ENCODE peak calls at places on chromosomes 13 and 19, in eight cellular contexts. One of them, this sample, is unnamed.
A peak's percentile ranks its signal among the peaks of the same experiment; 100 is the strongest.

GRCh38 chr13:109146912-109147624 is 517.7 kb downstream of the MYO16 start:
- DNase-seq in left lung: no peak
- DNase-seq in PC-3: peak; percentile 95
- DNase-seq in AG10803: peak; percentile 90
- DNase-seq in cardiac fibroblast: peak; percentile 99
- DNase-seq in psoas muscle: no peak
- DNase-seq in right lobe of liver: no peak
- DNase-seq in AG04449: no peak
- DNase-seq in this sample: peak; percentile 71

GRCh38 chr19:28502879-28503734 is 709.8 kb downstream of the UQCRFS1 start:
- DNase-seq in cardiac fibroblast: no peak
- DNase-seq in PC-3: no peak
- DNase-seq in AG04449: no peak
- DNase-seq in right lobe of liver: no peak
- DNase-seq in left lung: no peak
- DNase-seq in psoas muscle: no peak
- DNase-seq in AG10803: no peak
- DNase-seq in this sample: no peak

GRCh38 chr19:52007436-52007804 is 591 bp downstream of the ZNF615 start:
- DNase-seq in right lobe of liver: no peak
- DNase-seq in cardiac fibroblast: peak; percentile 12
- DNase-seq in AG10803: peak; percentile 5
- DNase-seq in AG04449: no peak
- DNase-seq in left lung: no peak
- DNase-seq in PC-3: no peak
- DNase-seq in psoas muscle: no peak
- DNase-seq in this sample: no peak

GRCh38 chr13:67493835-67494234 is 263.7 kb upstream of the PCDH9 start:
- DNase-seq in cardiac fibroblast: peak; percentile 4
- DNase-seq in PC-3: no peak
- DNase-seq in psoas muscle: no peak
- DNase-seq in AG04449: no peak
- DNase-seq in right lobe of liver: no peak
- DNase-seq in left lung: no peak
- DNase-seq in AG10803: no peak
- DNase-seq in this sample: no peak

GRCh38 chr19:18122860-18123795 is 25.6 kb downstream of the MAST3 start:
- DNase-seq in AG04449: no peak
- DNase-seq in AG10803: no peak
- DNase-seq in PC-3: no peak
- DNase-seq in left lung: no peak
- DNase-seq in psoas muscle: no peak
- DNase-seq in cardiac fibroblast: no peak
- DNase-seq in right lobe of liver: no peak
- DNase-seq in this sample: no peak

GRCh38 chr13:48194392-48194754 is 38.6 kb upstream of the ITM2B start:
- DNase-seq in PC-3: peak; percentile 30
- DNase-seq in AG10803: no peak
- DNase-seq in psoas muscle: no peak
- DNase-seq in left lung: no peak
- DNase-seq in cardiac fibroblast: peak; percentile 45
- DNase-seq in right lobe of liver: no peak
- DNase-seq in AG04449: no peak
- DNase-seq in this sample: no peak

GRCh38 chr19:28424041-28424440 is 788.9 kb downstream of the UQCRFS1 start:
- DNase-seq in AG10803: no peak
- DNase-seq in cardiac fibroblast: no peak
- DNase-seq in left lung: no peak
- DNase-seq in PC-3: no peak
- DNase-seq in AG04449: no peak
- DNase-seq in right lobe of liver: no peak
- DNase-seq in psoas muscle: no peak
- DNase-seq in this sample: no peak

GRCh38 chr13:97274782-97275252 is 52.7 kb downstream of the MBNL2 start:
- DNase-seq in PC-3: peak; percentile 63
- DNase-seq in AG04449: no peak
- DNase-seq in left lung: no peak
- DNase-seq in AG10803: peak; percentile 87
- DNase-seq in psoas muscle: no peak
- DNase-seq in cardiac fibroblast: peak; percentile 81
- DNase-seq in right lobe of liver: no peak
- DNase-seq in this sample: peak; percentile 78

GRCh38 chr19:46844067-46844489 is 6.6 kb downstream of the AP2S1 start:
- DNase-seq in right lobe of liver: peak; percentile 16
- DNase-seq in cardiac fibroblast: peak; percentile 65
- DNase-seq in AG10803: no peak
- DNase-seq in AG04449: no peak
- DNase-seq in left lung: no peak
- DNase-seq in psoas muscle: peak; percentile 3
- DNase-seq in PC-3: no peak
- DNase-seq in this sample: no peak

GRCh38 chr19:34120846-34121639 is 51.3 kb upstream of the LSM14A start:
- DNase-seq in left lung: no peak
- DNase-seq in AG10803: peak; percentile 50
- DNase-seq in cardiac fibroblast: peak; percentile 71
- DNase-seq in AG04449: no peak
- DNase-seq in PC-3: peak; percentile 44
- DNase-seq in right lobe of liver: no peak
- DNase-seq in psoas muscle: no peak
- DNase-seq in this sample: no peak

GRCh38 chr19:41997851-41998229 is 3.8 kb upstream of the ATP1A3 start:
- DNase-seq in left lung: peak; percentile 39
- DNase-seq in AG04449: no peak
- DNase-seq in right lobe of liver: no peak
- DNase-seq in PC-3: no peak
- DNase-seq in psoas muscle: no peak
- DNase-seq in AG10803: no peak
- DNase-seq in cardiac fibroblast: no peak
- DNase-seq in this sample: no peak
- H3K4me3 ChIP-seq in left lung: no peak overlapping the region
- H3K4me3 ChIP-seq in AG04449: no peak overlapping the region
- H3K4me3 ChIP-seq in right lobe of liver: no peak overlapping the region
- H3K4me3 ChIP-seq in PC-3: no peak overlapping the region
- H3K4me3 ChIP-seq in psoas muscle: no peak overlapping the region
- H3K4me3 ChIP-seq in AG10803: no peak overlapping the region
- H3K4me3 ChIP-seq in cardiac fibroblast: no peak overlapping the region
- H3K4me3 ChIP-seq in this sample: no peak overlapping the region

DNA sequence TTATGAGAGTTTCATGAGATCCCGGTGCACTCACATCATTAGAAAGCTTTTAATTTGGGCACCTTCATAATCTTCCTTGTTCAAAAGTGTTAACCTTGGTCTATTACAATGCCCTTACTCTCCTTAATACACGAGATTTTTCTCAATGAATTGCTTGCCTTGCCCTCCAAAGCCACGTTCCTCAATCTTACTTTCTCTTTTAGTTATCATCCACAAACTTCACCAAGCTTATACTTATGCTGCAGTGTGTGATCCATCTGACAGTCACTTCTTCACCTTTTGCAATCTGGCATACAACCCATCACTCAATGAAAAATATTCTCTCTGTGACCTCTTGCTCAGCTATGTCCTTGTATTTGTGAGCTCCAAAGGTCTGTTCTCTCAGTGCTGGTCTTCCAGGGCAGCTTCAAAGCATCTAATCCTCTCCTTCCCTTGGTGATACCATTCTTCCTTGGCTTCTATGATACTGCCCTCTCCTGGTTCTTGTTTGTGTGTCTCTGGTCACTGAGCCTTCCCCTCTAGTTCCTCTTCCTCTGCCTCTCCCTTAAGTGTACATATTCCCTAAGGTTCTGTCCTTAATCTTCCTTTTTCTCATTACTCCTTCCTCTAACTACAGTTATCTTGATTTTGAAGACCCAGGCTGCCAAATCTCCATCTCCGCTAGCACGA is 202.2 kb upstream of the STARD13 start:
- DNase-seq in AG04449: no peak
- DNase-seq in left lung: no peak
- DNase-seq in PC-3: peak; percentile 54
- DNase-seq in psoas muscle: no peak
- DNase-seq in cardiac fibroblast: peak; percentile 86
- DNase-seq in right lobe of liver: no peak
- DNase-seq in AG10803: peak; percentile 59
- DNase-seq in this sample: no peak
- TF ChIP-seq CTCF in AG04449: peak; percentile 27
- TF ChIP-seq CTCF in left lung: peak; percentile 42
- TF ChIP-seq CTCF in PC-3: peak; percentile 62
- TF ChIP-seq CTCF in psoas muscle: peak; percentile 27
- TF ChIP-seq CTCF in cardiac fibroblast: peak; percentile 78
- TF ChIP-seq CTCF in right lobe of liver: peak; percentile 20
- TF ChIP-seq CTCF in AG10803: peak; percentile 61
- TF ChIP-seq CTCF in this sample: peak; percentile 52

DNA sequence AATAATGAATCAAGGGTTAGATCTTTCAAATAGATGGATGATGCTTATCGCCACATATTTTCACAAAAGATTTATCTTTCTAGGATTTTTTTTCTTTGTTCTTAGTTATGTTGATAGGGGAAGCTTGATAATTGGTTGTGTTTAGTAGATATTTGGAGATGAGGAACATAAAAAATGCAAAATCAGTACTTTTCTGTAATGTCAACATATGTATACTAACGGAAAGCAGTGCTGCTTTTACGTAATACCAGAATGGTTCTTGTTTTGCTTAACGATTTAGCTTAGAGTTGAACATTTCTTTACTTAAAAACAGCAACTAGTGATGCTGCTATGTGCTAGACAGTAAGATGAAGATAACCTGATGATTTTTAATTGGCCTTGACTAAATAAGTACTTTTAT is 3.0 kb downstream of the ZMYM2 start:
- DNase-seq in cardiac fibroblast: peak; percentile 5
- DNase-seq in psoas muscle: no peak
- DNase-seq in AG04449: no peak
- DNase-seq in left lung: no peak
- DNase-seq in right lobe of liver: no peak
- DNase-seq in PC-3: no peak
- DNase-seq in AG10803: no peak
- DNase-seq in this sample: no peak
- H3K4me3 ChIP-seq in cardiac fibroblast: no peak overlapping the region
- H3K4me3 ChIP-seq in psoas muscle: peak overlapping the region; percentile 92
- H3K4me3 ChIP-seq in AG04449: no peak overlapping the region
- H3K4me3 ChIP-seq in left lung: no peak overlapping the region
- H3K4me3 ChIP-seq in right lobe of liver: no peak overlapping the region
- H3K4me3 ChIP-seq in PC-3: peak overlapping the region; percentile 81
- H3K4me3 ChIP-seq in AG10803: no peak overlapping the region
- H3K4me3 ChIP-seq in this sample: no peak overlapping the region

DNA sequence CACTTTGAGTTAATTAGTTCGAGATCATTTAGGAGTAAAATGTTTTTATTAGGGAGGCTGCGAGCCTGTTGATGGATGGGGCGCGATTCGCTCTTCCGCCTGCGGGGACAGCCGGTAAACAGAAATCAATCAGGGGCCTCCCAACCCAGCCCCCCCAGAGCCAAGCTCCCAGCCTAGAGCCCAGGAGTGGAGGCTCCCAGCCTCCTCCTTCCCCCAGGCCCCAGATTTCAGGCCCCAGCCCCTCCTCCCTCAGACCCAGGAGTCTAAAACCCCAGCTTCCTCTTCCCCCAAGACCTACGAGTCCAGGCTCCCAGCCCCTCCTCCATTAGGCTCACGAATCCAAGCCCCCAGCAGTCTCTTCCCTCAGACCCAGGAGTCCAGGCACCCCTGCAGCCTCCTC is 9.7 kb upstream of the ERFL start:
- DNase-seq in AG10803: no peak
- DNase-seq in left lung: no peak
- DNase-seq in AG04449: no peak
- DNase-seq in cardiac fibroblast: no peak
- DNase-seq in psoas muscle: no peak
- DNase-seq in PC-3: no peak
- DNase-seq in right lobe of liver: no peak
- DNase-seq in this sample: no peak
- TF ChIP-seq CTCF in AG10803: no peak
- TF ChIP-seq CTCF in left lung: no peak
- TF ChIP-seq CTCF in AG04449: no peak
- TF ChIP-seq CTCF in cardiac fibroblast: no peak
- TF ChIP-seq CTCF in psoas muscle: no peak
- TF ChIP-seq CTCF in PC-3: no peak
- TF ChIP-seq CTCF in right lobe of liver: no peak
- TF ChIP-seq CTCF in this sample: peak; percentile 14

GRCh38 chr13:39536906-39537305 is 66.1 kb downstream of the LHFPL6 start:
- DNase-seq in psoas muscle: no peak
- DNase-seq in left lung: no peak
- DNase-seq in right lobe of liver: no peak
- DNase-seq in cardiac fibroblast: peak; percentile 44
- DNase-seq in AG10803: no peak
- DNase-seq in PC-3: no peak
- DNase-seq in AG04449: no peak
- DNase-seq in this sample: no peak
- H3K4me3 ChIP-seq in psoas muscle: no peak overlapping the region
- H3K4me3 ChIP-seq in left lung: no peak overlapping the region
- H3K4me3 ChIP-seq in right lobe of liver: no peak overlapping the region
- H3K4me3 ChIP-seq in cardiac fibroblast: no peak overlapping the region
- H3K4me3 ChIP-seq in AG10803: no peak overlapping the region
- H3K4me3 ChIP-seq in PC-3: no peak overlapping the region
- H3K4me3 ChIP-seq in AG04449: no peak overlapping the region
- H3K4me3 ChIP-seq in this sample: no peak overlapping the region

GRCh38 chr13:30895773-30896172 is 10.3 kb upstream of the MEDAG start:
- DNase-seq in right lobe of liver: no peak
- DNase-seq in PC-3: no peak
- DNase-seq in AG04449: peak; percentile 70
- DNase-seq in left lung: no peak
- DNase-seq in psoas muscle: peak; percentile 67
- DNase-seq in AG10803: peak; percentile 95
- DNase-seq in cardiac fibroblast: peak; percentile 97
- DNase-seq in this sample: peak; percentile 69

GRCh38 chr13:30898070-30898469 is 8.0 kb upstream of the MEDAG start:
- DNase-seq in cardiac fibroblast: no peak
- DNase-seq in AG04449: no peak
- DNase-seq in psoas muscle: no peak
- DNase-seq in AG10803: no peak
- DNase-seq in PC-3: no peak
- DNase-seq in left lung: no peak
- DNase-seq in right lobe of liver: no peak
- DNase-seq in this sample: no peak

GRCh38 chr13:30889196-30889690 is 16.8 kb upstream of the MEDAG start:
- DNase-seq in right lobe of liver: no peak
- DNase-seq in AG04449: no peak
- DNase-seq in left lung: no peak
- DNase-seq in psoas muscle: no peak
- DNase-seq in AG10803: no peak
- DNase-seq in cardiac fibroblast: no peak
- DNase-seq in PC-3: no peak
- DNase-seq in this sample: no peak

GRCh38 chr13:30898721-30899188 is 7.3 kb upstream of the MEDAG start:
- DNase-seq in left lung: no peak
- DNase-seq in PC-3: peak; percentile 32
- DNase-seq in psoas muscle: peak; percentile 54
- DNase-seq in AG10803: peak; percentile 90
- DNase-seq in right lobe of liver: no peak
- DNase-seq in AG04449: peak; percentile 98
- DNase-seq in cardiac fibroblast: peak; percentile 99
- DNase-seq in this sample: peak; percentile 92

GRCh38 chr13:30892966-30893365 is 13.1 kb upstream of the MEDAG start:
- DNase-seq in left lung: no peak
- DNase-seq in cardiac fibroblast: peak; percentile 74
- DNase-seq in AG04449: no peak
- DNase-seq in AG10803: peak; percentile 63
- DNase-seq in PC-3: peak; percentile 38
- DNase-seq in psoas muscle: peak; percentile 81
- DNase-seq in right lobe of liver: no peak
- DNase-seq in this sample: no peak
- TF ChIP-seq CTCF in left lung: no peak
- TF ChIP-seq CTCF in cardiac fibroblast: peak; percentile 87
- TF ChIP-seq CTCF in AG04449: peak; percentile 67
- TF ChIP-seq CTCF in AG10803: peak; percentile 61
- TF ChIP-seq CTCF in PC-3: peak; percentile 65
- TF ChIP-seq CTCF in psoas muscle: peak; percentile 8
- TF ChIP-seq CTCF in right lobe of liver: no peak
- TF ChIP-seq CTCF in this sample: peak; percentile 70

This sample was measured in BJ.